ENCODE peak calls at places on chromosomes 5 and 9, in ten cellular contexts. One of them, this sample, is unnamed.

GRCh38 chr5:158988987-158989624 is 110.6 kb downstream of the EBF1 start:
- DNase-seq in spleen: no peak
- DNase-seq in stomach: no peak
- DNase-seq in suprapubic skin: no peak
- DNase-seq in tibial nerve: no peak
- DNase-seq in heart left ventricle: no peak
- DNase-seq in uterus: no peak
- DNase-seq in gastrocnemius medialis: no peak
- DNase-seq in adrenal gland: no peak
- DNase-seq in IMR-90: no peak
- DNase-seq in this sample: no peak

GRCh38 chr9:134778156-134778555 is 102.5 kb upstream of the FCN2 start:
- DNase-seq in spleen: no peak
- DNase-seq in stomach: no peak
- DNase-seq in suprapubic skin: no peak
- DNase-seq in tibial nerve: no peak
- DNase-seq in heart left ventricle: no peak
- DNase-seq in uterus: no peak
- DNase-seq in gastrocnemius medialis: no peak
- DNase-seq in adrenal gland: no peak
- DNase-seq in IMR-90: peak; percentile 31
- DNase-seq in this sample: no peak

GRCh38 chr9:123420560-123421210 is 64.7 kb downstream of the CRB2 start:
- DNase-seq in spleen: peak; percentile 56
- DNase-seq in stomach: no peak
- DNase-seq in suprapubic skin: peak; percentile 28
- DNase-seq in tibial nerve: no peak
- DNase-seq in heart left ventricle: no peak
- DNase-seq in uterus: no peak
- DNase-seq in gastrocnemius medialis: no peak
- DNase-seq in adrenal gland: no peak
- DNase-seq in IMR-90: no peak
- DNase-seq in this sample: no peak

GRCh38 chr9:137545123-137545522 is 5.1 kb downstream of the PNPLA7 start:
- DNase-seq in spleen: no peak
- DNase-seq in stomach: no peak
- DNase-seq in suprapubic skin: peak; percentile 86
- DNase-seq in tibial nerve: no peak
- DNase-seq in heart left ventricle: no peak
- DNase-seq in uterus: peak; percentile 47
- DNase-seq in gastrocnemius medialis: peak; percentile 65
- DNase-seq in adrenal gland: no peak
- DNase-seq in IMR-90: peak; percentile 28
- DNase-seq in this sample: no peak

GRCh38 chr9:107363511-107364182 is 80.6 kb downstream of the RAD23B start:
- DNase-seq in spleen: no peak
- DNase-seq in stomach: no peak
- DNase-seq in suprapubic skin: no peak
- DNase-seq in tibial nerve: no peak
- DNase-seq in heart left ventricle: no peak
- DNase-seq in uterus: no peak
- DNase-seq in gastrocnemius medialis: no peak
- DNase-seq in adrenal gland: no peak
- DNase-seq in IMR-90: no peak
- DNase-seq in this sample: no peak

GRCh38 chr5:36621985-36622384 is 15.6 kb downstream of the SLC1A3 start:
- DNase-seq in spleen: no peak
- DNase-seq in stomach: no peak
- DNase-seq in suprapubic skin: no peak
- DNase-seq in tibial nerve: no peak
- DNase-seq in heart left ventricle: no peak
- DNase-seq in uterus: no peak
- DNase-seq in gastrocnemius medialis: no peak
- DNase-seq in adrenal gland: no peak
- DNase-seq in IMR-90: no peak
- DNase-seq in this sample: no peak

GRCh38 chr9:16243798-16244197 is 626.7 kb downstream of the BNC2 start:
- DNase-seq in spleen: no peak
- DNase-seq in stomach: no peak
- DNase-seq in suprapubic skin: no peak
- DNase-seq in tibial nerve: no peak
- DNase-seq in heart left ventricle: no peak
- DNase-seq in uterus: no peak
- DNase-seq in gastrocnemius medialis: no peak
- DNase-seq in adrenal gland: no peak
- DNase-seq in IMR-90: no peak
- DNase-seq in this sample: no peak

GRCh38 chr5:173271371-173271770 is 36.4 kb upstream of the NKX2-5 start:
- DNase-seq in spleen: no peak
- DNase-seq in stomach: no peak
- DNase-seq in suprapubic skin: no peak
- DNase-seq in tibial nerve: no peak
- DNase-seq in heart left ventricle: no peak
- DNase-seq in uterus: no peak
- DNase-seq in gastrocnemius medialis: no peak
- DNase-seq in adrenal gland: peak; percentile 15
- DNase-seq in IMR-90: no peak
- DNase-seq in this sample: no peak

GRCh38 chr5:94218374-94218773 is 400.0 kb downstream of the KIAA0825 start:
- DNase-seq in spleen: no peak
- DNase-seq in stomach: no peak
- DNase-seq in suprapubic skin: no peak
- DNase-seq in tibial nerve: no peak
- DNase-seq in heart left ventricle: no peak
- DNase-seq in uterus: no peak
- DNase-seq in gastrocnemius medialis: no peak
- DNase-seq in adrenal gland: no peak
- DNase-seq in IMR-90: peak; percentile 86
- DNase-seq in this sample: no peak

GRCh38 chr9:113456235-113456634 is 7.3 kb upstream of the RGS3 start:
- DNase-seq in spleen: no peak
- DNase-seq in stomach: no peak
- DNase-seq in suprapubic skin: no peak
- DNase-seq in tibial nerve: no peak
- DNase-seq in heart left ventricle: no peak
- DNase-seq in uterus: no peak
- DNase-seq in gastrocnemius medialis: no peak
- DNase-seq in adrenal gland: no peak
- DNase-seq in IMR-90: peak; percentile 25
- DNase-seq in this sample: no peak

GRCh38 chr9:108310202-108310601 is 545.6 kb downstream of the ACTL7B start:
- DNase-seq in spleen: no peak
- DNase-seq in stomach: no peak
- DNase-seq in suprapubic skin: no peak
- DNase-seq in tibial nerve: no peak
- DNase-seq in heart left ventricle: no peak
- DNase-seq in uterus: no peak
- DNase-seq in gastrocnemius medialis: no peak
- DNase-seq in adrenal gland: no peak
- DNase-seq in IMR-90: no peak
- DNase-seq in this sample: no peak

GRCh38 chr5:157912621-157913325 is 53.8 kb upstream of the CLINT1 start:
- DNase-seq in spleen: no peak
- DNase-seq in stomach: peak; percentile 76
- DNase-seq in suprapubic skin: no peak
- DNase-seq in tibial nerve: no peak
- DNase-seq in heart left ventricle: no peak
- DNase-seq in uterus: no peak
- DNase-seq in gastrocnemius medialis: no peak
- DNase-seq in adrenal gland: no peak
- DNase-seq in IMR-90: no peak
- DNase-seq in this sample: no peak

GRCh38 chr9:92094655-92095054 is 20.6 kb downstream of the SPTLC1 start:
- DNase-seq in spleen: no peak
- DNase-seq in stomach: no peak
- DNase-seq in suprapubic skin: no peak
- DNase-seq in tibial nerve: no peak
- DNase-seq in heart left ventricle: no peak
- DNase-seq in uterus: no peak
- DNase-seq in gastrocnemius medialis: no peak
- DNase-seq in adrenal gland: no peak
- DNase-seq in IMR-90: peak; percentile 43
- DNase-seq in this sample: no peak

GRCh38 chr9:221989-222776 is 7.5 kb downstream of the DOCK8 start:
- DNase-seq in spleen: no peak
- DNase-seq in stomach: no peak
- DNase-seq in suprapubic skin: no peak
- DNase-seq in tibial nerve: no peak
- DNase-seq in heart left ventricle: no peak
- DNase-seq in uterus: no peak
- DNase-seq in gastrocnemius medialis: no peak
- DNase-seq in adrenal gland: no peak
- DNase-seq in IMR-90: no peak
- DNase-seq in this sample: no peak

GRCh38 chr9:131037336-131038255 is 28.6 kb downstream of the LAMC3 start:
- DNase-seq in spleen: no peak
- DNase-seq in stomach: no peak
- DNase-seq in suprapubic skin: no peak
- DNase-seq in tibial nerve: no peak
- DNase-seq in heart left ventricle: peak; percentile 40
- DNase-seq in uterus: no peak
- DNase-seq in gastrocnemius medialis: no peak
- DNase-seq in adrenal gland: peak; percentile 4
- DNase-seq in IMR-90: peak; percentile 7
- DNase-seq in this sample: no peak

GRCh38 chr9:99489043-99489378 is 266.9 kb downstream of the SEC61B start:
- DNase-seq in spleen: no peak
- DNase-seq in stomach: no peak
- DNase-seq in suprapubic skin: no peak
- DNase-seq in tibial nerve: no peak
- DNase-seq in heart left ventricle: no peak
- DNase-seq in uterus: no peak
- DNase-seq in gastrocnemius medialis: no peak
- DNase-seq in adrenal gland: no peak
- DNase-seq in IMR-90: peak; percentile 83
- DNase-seq in this sample: no peak

DNA sequence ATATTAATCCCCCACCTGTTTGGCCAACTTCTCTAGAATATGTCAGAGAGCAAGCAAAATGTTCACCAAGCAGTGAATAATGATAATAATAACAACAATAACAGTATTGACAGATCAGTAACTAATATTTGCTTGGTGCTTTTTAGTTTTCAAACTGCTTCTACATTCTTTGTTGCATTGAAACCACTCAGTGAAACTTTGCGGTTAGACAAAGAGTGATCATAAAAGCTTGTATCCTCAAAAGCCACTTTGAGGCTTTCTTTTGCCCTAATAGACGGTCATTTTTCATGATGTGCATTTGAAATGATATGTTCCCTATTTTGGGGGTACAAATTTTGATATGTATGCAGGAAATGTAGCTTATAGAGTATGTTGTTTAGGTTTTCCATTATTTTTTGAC is 43.6 kb upstream of the PTGS1 start:
- DNase-seq in spleen: no peak
- DNase-seq in stomach: no peak
- DNase-seq in suprapubic skin: no peak
- DNase-seq in tibial nerve: no peak
- DNase-seq in heart left ventricle: no peak
- DNase-seq in uterus: no peak
- DNase-seq in gastrocnemius medialis: no peak
- DNase-seq in adrenal gland: no peak
- DNase-seq in IMR-90: no peak
- DNase-seq in this sample: no peak
- TF ChIP-seq POLR2A in spleen: no peak
- TF ChIP-seq POLR2A in stomach: no peak
- TF ChIP-seq POLR2A in suprapubic skin: no peak
- TF ChIP-seq POLR2A in tibial nerve: no peak
- TF ChIP-seq POLR2A in heart left ventricle: no peak
- TF ChIP-seq POLR2A in uterus: no peak
- TF ChIP-seq POLR2A in gastrocnemius medialis: no peak
- TF ChIP-seq POLR2A in adrenal gland: no peak
- TF ChIP-seq POLR2A in IMR-90: no peak
- TF ChIP-seq POLR2A in this sample: no peak

GRCh38 chr5:176543428-176544182 is 5.5 kb upstream of the CDHR2 start:
- DNase-seq in spleen: peak; percentile 95
- DNase-seq in stomach: peak; percentile 82
- DNase-seq in suprapubic skin: no peak
- DNase-seq in tibial nerve: no peak
- DNase-seq in heart left ventricle: peak; percentile 89
- DNase-seq in uterus: peak; percentile 67
- DNase-seq in gastrocnemius medialis: peak; percentile 76
- DNase-seq in adrenal gland: peak; percentile 61
- DNase-seq in IMR-90: no peak
- DNase-seq in this sample: peak; percentile 85
- TF ChIP-seq POLR2A in spleen: no peak
- TF ChIP-seq POLR2A in stomach: no peak
- TF ChIP-seq POLR2A in suprapubic skin: peak; percentile 5
- TF ChIP-seq POLR2A in tibial nerve: no peak
- TF ChIP-seq POLR2A in heart left ventricle: peak; percentile 66
- TF ChIP-seq POLR2A in uterus: peak; percentile 42
- TF ChIP-seq POLR2A in gastrocnemius medialis: peak; percentile 77
- TF ChIP-seq POLR2A in adrenal gland: no peak
- TF ChIP-seq POLR2A in IMR-90: no peak
- TF ChIP-seq POLR2A in this sample: peak; percentile 61

DNA sequence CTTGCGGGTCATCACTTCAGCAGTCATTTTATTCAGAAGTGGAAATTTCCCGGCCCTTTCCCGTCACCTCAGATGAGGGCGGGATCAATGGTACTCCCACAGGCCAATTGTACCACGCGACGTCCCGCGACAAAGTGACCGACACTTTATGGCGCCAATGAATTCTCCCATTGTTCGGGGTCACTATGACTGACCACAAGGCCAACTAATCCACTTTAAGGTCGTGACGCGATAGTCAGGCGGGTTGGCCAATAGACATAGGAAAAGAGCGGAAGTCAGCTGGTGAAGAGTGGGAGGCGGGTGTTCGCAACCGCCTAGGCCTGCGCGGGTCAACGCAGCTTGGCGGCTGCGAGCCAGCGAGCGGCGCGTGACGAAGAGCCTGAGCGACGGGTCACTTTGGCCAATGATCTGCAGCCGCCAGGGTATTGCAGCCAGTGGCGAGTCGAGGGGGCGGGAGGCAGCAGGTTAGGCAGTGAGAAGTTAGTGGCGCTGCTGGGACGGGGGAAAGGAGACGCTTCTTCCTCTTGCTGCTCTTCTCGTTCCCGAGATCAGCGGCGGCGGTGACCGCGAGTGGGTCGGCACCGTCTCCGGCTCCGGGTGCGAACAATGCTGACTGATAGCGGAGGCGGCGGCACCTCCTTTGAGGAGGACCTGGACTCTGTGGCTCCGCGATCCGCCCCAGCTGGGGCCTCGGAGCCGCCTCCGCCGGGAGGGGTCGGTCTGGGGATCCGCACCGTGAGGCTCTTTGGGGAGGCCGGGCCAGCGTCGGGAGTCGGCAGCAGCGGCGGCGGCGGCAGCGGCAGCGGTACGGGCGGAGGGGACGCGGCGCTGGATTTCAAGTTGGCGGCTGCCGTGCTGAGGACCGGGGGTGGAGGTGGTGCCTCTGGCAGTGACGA is at the start of gene ANKHD1:
- DNase-seq in spleen: peak; percentile 99
- DNase-seq in stomach: peak; percentile 98
- DNase-seq in suprapubic skin: peak; percentile 99
- DNase-seq in tibial nerve: peak; percentile 99
- DNase-seq in heart left ventricle: peak; percentile 99
- DNase-seq in uterus: peak; percentile 99
- DNase-seq in gastrocnemius medialis: peak; percentile 100
- DNase-seq in adrenal gland: peak; percentile 100
- DNase-seq in IMR-90: peak; percentile 100
- DNase-seq in this sample: peak; percentile 100
- TF ChIP-seq POLR2A in spleen: peak; percentile 68
- TF ChIP-seq POLR2A in stomach: no peak
- TF ChIP-seq POLR2A in suprapubic skin: peak; percentile 94
- TF ChIP-seq POLR2A in tibial nerve: peak; percentile 88
- TF ChIP-seq POLR2A in heart left ventricle: peak; percentile 98
- TF ChIP-seq POLR2A in uterus: peak; percentile 96
- TF ChIP-seq POLR2A in gastrocnemius medialis: peak; percentile 99
- TF ChIP-seq POLR2A in adrenal gland: peak; percentile 96
- TF ChIP-seq POLR2A in IMR-90: peak; percentile 76
- TF ChIP-seq POLR2A in this sample: peak; percentile 93

GRCh38 chr5:136080483-136081180 is 51.8 kb downstream of the TGFBI start:
- DNase-seq in spleen: peak; percentile 94
- DNase-seq in stomach: peak; percentile 85
- DNase-seq in suprapubic skin: peak; percentile 91
- DNase-seq in tibial nerve: peak; percentile 78
- DNase-seq in heart left ventricle: peak; percentile 91
- DNase-seq in uterus: peak; percentile 85
- DNase-seq in gastrocnemius medialis: peak; percentile 61
- DNase-seq in adrenal gland: peak; percentile 87
- DNase-seq in IMR-90: peak; percentile 94
- DNase-seq in this sample: peak; percentile 92
- TF ChIP-seq POLR2A in spleen: no peak
- TF ChIP-seq POLR2A in stomach: no peak
- TF ChIP-seq POLR2A in suprapubic skin: no peak
- TF ChIP-seq POLR2A in tibial nerve: peak; percentile 41
- TF ChIP-seq POLR2A in heart left ventricle: peak; percentile 44
- TF ChIP-seq POLR2A in uterus: peak; percentile 69
- TF ChIP-seq POLR2A in gastrocnemius medialis: peak; percentile 56
- TF ChIP-seq POLR2A in adrenal gland: peak; percentile 17
- TF ChIP-seq POLR2A in IMR-90: peak; percentile 82
- TF ChIP-seq POLR2A in this sample: no peak

This sample was measured in erythroblast.